ENCODE peak calls at places on chromosomes 12 and 14, in ten cellular contexts. One of them, this sample, is unnamed.

GRCh38 chr12:50013361-50014147 is 11.7 kb downstream of the RACGAP1 start:
- DNase-seq in A549: no peak
- DNase-seq in WERI-Rb-1: no peak
- DNase-seq in lung: no peak
- DNase-seq in right atrium auricular region: no peak
- DNase-seq in stomach: no peak
- DNase-seq in left lung: no peak
- DNase-seq in colonic mucosa: no peak
- DNase-seq in heart right ventricle: no peak
- DNase-seq in spleen: no peak
- DNase-seq in this sample: no peak

GRCh38 chr12:65779091-65779642 is 45.1 kb upstream of the HMGA2 start:
- DNase-seq in colonic mucosa: no peak
- DNase-seq in right atrium auricular region: no peak
- DNase-seq in heart right ventricle: no peak
- DNase-seq in A549: no peak
- DNase-seq in spleen: no peak
- DNase-seq in WERI-Rb-1: no peak
- DNase-seq in lung: no peak
- DNase-seq in left lung: no peak
- DNase-seq in stomach: no peak
- DNase-seq in this sample: no peak

GRCh38 chr12:124410354-124411175 is 115.7 kb downstream of the RFLNA start:
- DNase-seq in heart right ventricle: no peak
- DNase-seq in right atrium auricular region: no peak
- DNase-seq in spleen: no peak
- DNase-seq in lung: no peak
- DNase-seq in colonic mucosa: no peak
- DNase-seq in A549: no peak
- DNase-seq in WERI-Rb-1: peak; percentile 48
- DNase-seq in left lung: no peak
- DNase-seq in stomach: no peak
- DNase-seq in this sample: peak; percentile 84

GRCh38 chr12:54977155-54977554 is 7.4 kb downstream of the TESPA1 start:
- DNase-seq in spleen: no peak
- DNase-seq in stomach: no peak
- DNase-seq in left lung: no peak
- DNase-seq in A549: no peak
- DNase-seq in right atrium auricular region: no peak
- DNase-seq in heart right ventricle: no peak
- DNase-seq in lung: no peak
- DNase-seq in WERI-Rb-1: no peak
- DNase-seq in colonic mucosa: no peak
- DNase-seq in this sample: no peak

GRCh38 chr12:120370343-120371243 is 1.6 kb upstream of the MSI1 start:
- DNase-seq in lung: no peak
- DNase-seq in colonic mucosa: no peak
- DNase-seq in WERI-Rb-1: no peak
- DNase-seq in heart right ventricle: no peak
- DNase-seq in left lung: no peak
- DNase-seq in A549: no peak
- DNase-seq in right atrium auricular region: no peak
- DNase-seq in spleen: no peak
- DNase-seq in stomach: no peak
- DNase-seq in this sample: no peak

GRCh38 chr12:3119192-3119744 is 42.1 kb downstream of the TSPAN9 start:
- DNase-seq in WERI-Rb-1: no peak
- DNase-seq in heart right ventricle: no peak
- DNase-seq in colonic mucosa: no peak
- DNase-seq in stomach: no peak
- DNase-seq in spleen: no peak
- DNase-seq in left lung: no peak
- DNase-seq in right atrium auricular region: no peak
- DNase-seq in A549: no peak
- DNase-seq in lung: no peak
- DNase-seq in this sample: no peak

GRCh38 chr14:65414961-65415589 is 2.5 kb downstream of the FUT8 start:
- DNase-seq in right atrium auricular region: no peak
- DNase-seq in heart right ventricle: peak; percentile 16
- DNase-seq in lung: no peak
- DNase-seq in spleen: no peak
- DNase-seq in WERI-Rb-1: no peak
- DNase-seq in left lung: no peak
- DNase-seq in colonic mucosa: no peak
- DNase-seq in A549: peak; percentile 12
- DNase-seq in stomach: no peak
- DNase-seq in this sample: no peak

GRCh38 chr12:20268121-20268732 is 100.1 kb upstream of the PDE3A start:
- DNase-seq in A549: no peak
- DNase-seq in stomach: no peak
- DNase-seq in left lung: no peak
- DNase-seq in heart right ventricle: no peak
- DNase-seq in WERI-Rb-1: no peak
- DNase-seq in right atrium auricular region: no peak
- DNase-seq in lung: no peak
- DNase-seq in spleen: no peak
- DNase-seq in colonic mucosa: no peak
- DNase-seq in this sample: no peak

GRCh38 chr12:105235299-105235746 is 651 bp downstream of the APPL2 start:
- DNase-seq in left lung: no peak
- DNase-seq in WERI-Rb-1: no peak
- DNase-seq in right atrium auricular region: no peak
- DNase-seq in lung: no peak
- DNase-seq in spleen: no peak
- DNase-seq in colonic mucosa: no peak
- DNase-seq in heart right ventricle: no peak
- DNase-seq in stomach: no peak
- DNase-seq in A549: peak; percentile 13
- DNase-seq in this sample: no peak

GRCh38 chr12:96195845-96196451 is 1.8 kb downstream of the ELK3 start:
- DNase-seq in heart right ventricle: no peak
- DNase-seq in right atrium auricular region: no peak
- DNase-seq in WERI-Rb-1: peak; percentile 71
- DNase-seq in spleen: peak; percentile 83
- DNase-seq in left lung: no peak
- DNase-seq in stomach: no peak
- DNase-seq in colonic mucosa: peak; percentile 38
- DNase-seq in lung: no peak
- DNase-seq in A549: peak; percentile 45
- DNase-seq in this sample: peak; percentile 74

GRCh38 chr14:102047808-102048540 is 38.9 kb downstream of the HSP90AA1 start:
- DNase-seq in left lung: no peak
- DNase-seq in A549: no peak
- DNase-seq in lung: no peak
- DNase-seq in stomach: no peak
- DNase-seq in right atrium auricular region: no peak
- DNase-seq in colonic mucosa: no peak
- DNase-seq in heart right ventricle: no peak
- DNase-seq in WERI-Rb-1: no peak
- DNase-seq in spleen: no peak
- DNase-seq in this sample: no peak

GRCh38 chr14:102052522-102052921 is 34.3 kb downstream of the HSP90AA1 start:
- DNase-seq in WERI-Rb-1: no peak
- DNase-seq in spleen: no peak
- DNase-seq in right atrium auricular region: no peak
- DNase-seq in A549: no peak
- DNase-seq in heart right ventricle: no peak
- DNase-seq in stomach: no peak
- DNase-seq in lung: no peak
- DNase-seq in left lung: no peak
- DNase-seq in colonic mucosa: no peak
- DNase-seq in this sample: no peak

GRCh38 chr14:102050625-102051024 is 36.2 kb downstream of the HSP90AA1 start:
- DNase-seq in left lung: no peak
- DNase-seq in WERI-Rb-1: no peak
- DNase-seq in stomach: no peak
- DNase-seq in right atrium auricular region: no peak
- DNase-seq in heart right ventricle: no peak
- DNase-seq in A549: no peak
- DNase-seq in colonic mucosa: no peak
- DNase-seq in spleen: peak; percentile 52
- DNase-seq in lung: no peak
- DNase-seq in this sample: no peak

GRCh38 chr14:102049258-102050025 is 37.4 kb downstream of the HSP90AA1 start:
- DNase-seq in left lung: no peak
- DNase-seq in colonic mucosa: no peak
- DNase-seq in spleen: peak; percentile 60
- DNase-seq in stomach: no peak
- DNase-seq in lung: no peak
- DNase-seq in A549: no peak
- DNase-seq in WERI-Rb-1: no peak
- DNase-seq in right atrium auricular region: no peak
- DNase-seq in heart right ventricle: no peak
- DNase-seq in this sample: no peak

DNA sequence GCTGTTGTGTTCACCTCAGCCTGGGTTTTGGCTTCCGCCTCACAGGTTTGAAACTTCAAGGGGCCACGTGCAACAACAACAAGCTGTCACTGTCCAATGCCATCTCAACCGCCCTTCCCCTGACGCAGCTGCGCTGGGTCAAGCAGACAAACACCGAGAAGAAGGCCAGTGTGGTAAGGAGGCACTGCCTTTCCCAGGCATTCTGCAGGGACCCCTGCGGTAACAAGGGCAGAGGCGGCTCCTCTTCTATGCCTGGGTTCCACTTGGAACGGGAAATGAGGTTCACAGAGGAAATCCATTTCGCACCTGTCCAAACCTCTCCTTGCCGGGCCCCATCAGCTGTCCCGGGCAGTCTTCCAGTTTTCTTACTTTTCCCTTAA is 36.8 kb downstream of the HSP90AA1 start:
- DNase-seq in spleen: peak; percentile 54
- DNase-seq in heart right ventricle: no peak
- DNase-seq in WERI-Rb-1: no peak
- DNase-seq in left lung: no peak
- DNase-seq in stomach: no peak
- DNase-seq in colonic mucosa: no peak
- DNase-seq in right atrium auricular region: no peak
- DNase-seq in lung: no peak
- DNase-seq in A549: no peak
- DNase-seq in this sample: no peak
- H3K27ac ChIP-seq in spleen: no peak overlapping the region
- H3K27ac ChIP-seq in heart right ventricle: no peak overlapping the region
- H3K27ac ChIP-seq in WERI-Rb-1: no peak overlapping the region
- H3K27ac ChIP-seq in left lung: no peak overlapping the region
- H3K27ac ChIP-seq in stomach: no peak overlapping the region
- H3K27ac ChIP-seq in colonic mucosa: no peak overlapping the region
- H3K27ac ChIP-seq in right atrium auricular region: no peak overlapping the region
- H3K27ac ChIP-seq in lung: no peak overlapping the region
- H3K27ac ChIP-seq in A549: no peak overlapping the region
- H3K27ac ChIP-seq in this sample: no peak overlapping the region

GRCh38 chr12:9604288-9604687 is 3.4 kb downstream of the KLRB1 start:
- DNase-seq in lung: no peak
- DNase-seq in right atrium auricular region: no peak
- DNase-seq in heart right ventricle: no peak
- DNase-seq in left lung: no peak
- DNase-seq in stomach: no peak
- DNase-seq in WERI-Rb-1: no peak
- DNase-seq in A549: no peak
- DNase-seq in colonic mucosa: no peak
- DNase-seq in spleen: no peak
- DNase-seq in this sample: no peak
- TF ChIP-seq CTCF in lung: no peak
- TF ChIP-seq CTCF in right atrium auricular region: no peak
- TF ChIP-seq CTCF in heart right ventricle: no peak
- TF ChIP-seq CTCF in left lung: no peak
- TF ChIP-seq CTCF in stomach: no peak
- TF ChIP-seq CTCF in WERI-Rb-1: no peak
- TF ChIP-seq CTCF in A549: no peak
- TF ChIP-seq CTCF in colonic mucosa: no peak
- TF ChIP-seq CTCF in spleen: no peak
- TF ChIP-seq CTCF in this sample: no peak

DNA sequence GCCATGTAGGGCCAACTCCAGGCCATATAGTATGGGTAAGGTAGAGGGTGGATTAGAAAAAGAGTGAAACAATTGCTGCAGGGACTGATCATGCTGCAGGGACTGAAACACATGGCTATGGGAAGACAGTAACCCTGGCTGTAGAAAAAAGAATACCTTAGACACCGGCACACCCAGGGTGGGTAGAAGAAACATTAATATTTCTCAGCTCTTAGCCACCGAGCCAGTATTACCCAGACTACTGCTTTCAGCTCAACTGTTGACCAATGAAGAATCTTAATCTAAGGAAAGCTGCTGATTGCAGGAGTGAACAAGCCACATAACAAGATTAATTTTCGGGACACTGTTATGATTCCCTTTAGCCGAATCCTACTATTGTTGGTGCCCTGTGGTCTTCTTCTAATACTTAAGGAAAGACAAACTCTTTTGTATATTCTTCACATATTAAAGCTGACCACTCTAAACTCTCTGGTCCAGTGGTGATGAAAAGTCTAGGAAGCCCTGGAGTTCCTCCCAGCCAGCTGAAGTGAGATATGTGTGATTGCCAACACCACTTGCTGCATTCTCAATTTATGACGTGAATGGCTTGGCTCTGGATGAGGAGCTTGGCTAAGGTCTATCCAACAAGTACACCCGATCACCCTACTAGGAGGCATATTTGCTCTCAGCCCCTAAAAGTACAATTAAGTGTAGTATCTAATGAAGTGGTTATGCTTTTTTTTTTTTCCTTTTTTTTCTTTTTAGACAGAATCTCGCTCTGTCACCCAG is 69.2 kb downstream of the NOVA1 start:
- DNase-seq in lung: no peak
- DNase-seq in WERI-Rb-1: no peak
- DNase-seq in right atrium auricular region: peak; percentile 78
- DNase-seq in left lung: no peak
- DNase-seq in stomach: no peak
- DNase-seq in heart right ventricle: peak; percentile 75
- DNase-seq in colonic mucosa: peak; percentile 20
- DNase-seq in spleen: no peak
- DNase-seq in A549: no peak
- DNase-seq in this sample: no peak
- H3K27ac ChIP-seq in lung: no peak overlapping the region
- H3K27ac ChIP-seq in WERI-Rb-1: no peak overlapping the region
- H3K27ac ChIP-seq in right atrium auricular region: peak overlapping the region; percentile 40
- H3K27ac ChIP-seq in left lung: no peak overlapping the region
- H3K27ac ChIP-seq in stomach: peak overlapping the region; percentile 35
- H3K27ac ChIP-seq in heart right ventricle: peak overlapping the region; percentile 59
- H3K27ac ChIP-seq in colonic mucosa: no peak overlapping the region
- H3K27ac ChIP-seq in spleen: no peak overlapping the region
- H3K27ac ChIP-seq in A549: no peak overlapping the region
- H3K27ac ChIP-seq in this sample: peak overlapping the region; percentile 19

DNA sequence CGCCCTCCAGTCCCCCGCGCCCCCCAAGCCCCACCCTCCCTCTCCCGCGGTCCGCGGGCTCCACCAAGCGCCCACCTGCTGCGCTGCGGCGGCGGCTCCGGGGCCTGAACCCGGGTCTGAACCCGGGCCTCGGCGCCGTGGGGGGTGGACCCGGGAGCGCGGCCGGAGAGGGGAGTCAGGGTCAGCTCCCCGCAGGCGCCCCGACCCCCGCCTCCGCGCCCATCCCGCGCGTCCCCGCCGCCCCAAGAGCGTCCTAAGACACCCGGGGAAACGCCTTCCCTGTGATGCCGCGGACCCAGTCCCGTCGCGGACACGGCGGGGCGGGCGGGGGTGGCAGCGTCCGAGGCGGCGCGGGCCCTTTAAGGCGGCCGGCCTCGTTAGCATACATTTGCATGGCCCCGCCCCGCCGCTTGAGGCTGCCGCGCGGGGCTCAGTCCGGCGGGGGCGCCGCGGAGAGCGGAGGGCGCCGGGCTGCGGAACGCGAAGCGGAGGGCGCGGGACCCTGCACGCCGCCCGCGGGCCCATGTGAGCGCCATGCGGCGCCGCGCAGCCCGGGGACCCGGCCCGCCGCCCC is at the start of gene MMP17:
- DNase-seq in stomach: no peak
- DNase-seq in heart right ventricle: no peak
- DNase-seq in lung: no peak
- DNase-seq in spleen: peak; percentile 88
- DNase-seq in left lung: no peak
- DNase-seq in right atrium auricular region: no peak
- DNase-seq in colonic mucosa: no peak
- DNase-seq in WERI-Rb-1: peak; percentile 71
- DNase-seq in A549: peak; percentile 56
- DNase-seq in this sample: peak; percentile 67
- TF ChIP-seq CTCF in stomach: no peak
- TF ChIP-seq CTCF in heart right ventricle: no peak
- TF ChIP-seq CTCF in lung: no peak
- TF ChIP-seq CTCF in spleen: no peak
- TF ChIP-seq CTCF in left lung: no peak
- TF ChIP-seq CTCF in right atrium auricular region: no peak
- TF ChIP-seq CTCF in colonic mucosa: no peak
- TF ChIP-seq CTCF in WERI-Rb-1: peak; percentile 24
- TF ChIP-seq CTCF in A549: peak; percentile 25
- TF ChIP-seq CTCF in this sample: no peak

This sample was measured in coronary artery.